ENCODE peak calls at places on chromosomes 7 and 10, in four cellular contexts. R is colonic mucosa, T is HL-60, H is prostate gland. F is an unnamed sample.

GRCh38 chr10:44805461-44806210 is 105.5 kb upstream of the TMEM72 start:
- DNase-seq in R (no peak), H (no peak), T (no peak), F (no peak)

GRCh38 chr10:36441557-36441956 is 683.8 kb upstream of the ANKRD30A start:
- DNase-seq in T (no peak), R (no peak), H (no peak), F (peak)

GRCh38 chr10:26779176-26779860 is 81.4 kb downstream of the ABI1 start:
- DNase-seq in T (no peak), H (no peak), R (peak), F (no peak)

GRCh38 chr10:99784025-99784730 is 1.7 kb downstream of the ABCC2 start:
- DNase-seq in H (no peak), R (no peak), T (no peak), F (peak)

GRCh38 chr10:100997364-100998182 is 2.0 kb upstream of the LZTS2 start:
- DNase-seq in R (peak), T (peak), H (peak), F (peak)

GRCh38 chr7:69630292-69630691 is 32.0 kb downstream of the AUTS2 start:
- DNase-seq in T (no peak), R (no peak), H (no peak), F (peak)

GRCh38 chr7:102320181-102320580 is 33.5 kb downstream of the SH2B2 start:
- DNase-seq in H (no peak), R (no peak), T (no peak), F (no peak)

GRCh38 chr7:45972629-45973312 is 51.7 kb upstream of the IGFBP3 start:
- DNase-seq in H (no peak), R (peak), T (no peak), F (no peak)

GRCh38 chr7:47428052-47428779 is 153.7 kb downstream of the TNS3 start:
- DNase-seq in T (no peak), R (no peak), H (no peak), F (no peak)

GRCh38 chr7:151243411-151244155 is 4.9 kb downstream of the SMARCD3 start:
- DNase-seq in R (no peak), T (no peak), H (no peak), F (no peak)

GRCh38 chr7:123864438-123864837 is 19.5 kb downstream of the HYAL4 start:
- DNase-seq in T (no peak), R (peak), H (no peak), F (no peak)

GRCh38 chr7:134547738-134548054 is 1.2 kb upstream of the AKR1B15 start:
- DNase-seq in H (peak), R (no peak), T (no peak), F (peak)

GRCh38 chr10:131575877-131576276 is 264.4 kb upstream of the TCERG1L start:
- DNase-seq in H (no peak), R (peak), T (no peak), F (no peak)

GRCh38 chr7:130350945-130351663 is 6.5 kb downstream of the CPA5 start:
- DNase-seq in R (no peak), H (no peak), T (no peak), F (no peak)

GRCh38 chr7:40298421-40298820 is 163.6 kb downstream of the SUGCT start:
- DNase-seq in H (no peak), T (no peak), R (no peak), F (peak)

GRCh38 chr10:1579141-1579491 is 158.2 kb downstream of the ADARB2 start:
- DNase-seq in R (no peak), H (no peak), T (no peak), F (no peak)

GRCh38 chr10:122475581-122475980 is 14.2 kb downstream of the HTRA1 start:
- DNase-seq in R (no peak), T (no peak), H (no peak), F (no peak)

GRCh38 chr7:128755816-128756476 is 16.8 kb downstream of the CALU start:
- DNase-seq in H (no peak), R (no peak), T (no peak), F (peak)

GRCh38 chr10:112524637-112525036 is 77.6 kb downstream of the VTI1A start:
- DNase-seq in T (no peak), R (no peak), H (no peak), F (no peak)

GRCh38 chr10:132452651-132453469 is 55.9 kb downstream of the PWWP2B start:
- DNase-seq in H (peak), T (peak), R (peak), F (peak)

GRCh38 chr10:78248651-78249464 is 215.2 kb downstream of the RPS24 start:
- DNase-seq in T (no peak), H (no peak), R (peak), F (peak)

GRCh38 chr7:151808296-151809155 is 68.4 kb downstream of the PRKAG2 start:
- DNase-seq in T (no peak), H (no peak), R (no peak), F (no peak)

GRCh38 chr10:121282264-121282663 is 316.0 kb downstream of the FGFR2 start:
- DNase-seq in H (no peak), T (no peak), R (no peak), F (no peak)

GRCh38 chr10:114000461-114000860 is 43.2 kb upstream of the ADRB1 start:
- DNase-seq in R (no peak), H (no peak), T (no peak), F (no peak)

GRCh38 chr10:121675344-121675743 is 77.1 kb upstream of the FGFR2 start:
- DNase-seq in T (no peak), H (peak), R (no peak), F (no peak)

GRCh38 chr7:157224627-157225026 is 85.9 kb downstream of the UBE3C start:
- DNase-seq in H (no peak), T (no peak), R (no peak), F (peak)

GRCh38 chr10:69449841-69450240 is 1.4 kb upstream of the TSPAN15 start:
- DNase-seq in R (peak), T (no peak), H (no peak), F (peak)

GRCh38 chr10:17237915-17238444 is 9.9 kb downstream of the VIM start:
- DNase-seq in T (no peak), R (no peak), H (no peak), F (peak)

GRCh38 chr7:81769891-81770818 is at the start of gene HGF:
- DNase-seq in H (peak), R (peak), T (peak), F (peak)

GRCh38 chr10:97842658-97843295 is 6.9 kb upstream of the GOLGA7B start:
- DNase-seq in H (no peak), T (no peak), R (no peak), F (peak)
- H3K4me3 ChIP-seq in H (no peak), T (no peak), R (no peak), F (no peak)

DNA sequence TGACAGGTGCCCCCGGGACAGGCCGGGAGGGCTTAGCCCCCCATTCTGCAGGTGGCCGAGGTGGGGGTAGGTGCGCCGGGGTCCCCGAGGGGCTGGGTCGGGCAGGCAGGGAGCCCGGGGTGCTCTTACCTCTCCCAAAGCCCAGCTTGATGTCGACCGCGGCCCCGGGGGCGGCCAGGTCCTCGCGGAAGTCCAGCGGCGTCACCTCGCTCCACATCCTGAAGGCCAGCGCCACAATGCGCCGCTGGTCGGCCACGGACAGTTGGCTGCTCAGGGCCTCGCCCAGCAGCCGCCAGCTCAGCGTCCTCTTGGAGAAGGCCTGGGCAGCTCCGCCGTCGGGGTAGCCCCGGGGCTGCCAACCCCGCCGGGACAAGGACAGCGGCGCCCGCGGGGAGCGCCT is 1.9 kb downstream of the MMP21 start:
- DNase-seq in T (no peak), H (no peak), R (no peak), F (no peak)
- TF ChIP-seq CTCF in T (no peak), H (no peak), R (no peak), F (no peak)

DNA sequence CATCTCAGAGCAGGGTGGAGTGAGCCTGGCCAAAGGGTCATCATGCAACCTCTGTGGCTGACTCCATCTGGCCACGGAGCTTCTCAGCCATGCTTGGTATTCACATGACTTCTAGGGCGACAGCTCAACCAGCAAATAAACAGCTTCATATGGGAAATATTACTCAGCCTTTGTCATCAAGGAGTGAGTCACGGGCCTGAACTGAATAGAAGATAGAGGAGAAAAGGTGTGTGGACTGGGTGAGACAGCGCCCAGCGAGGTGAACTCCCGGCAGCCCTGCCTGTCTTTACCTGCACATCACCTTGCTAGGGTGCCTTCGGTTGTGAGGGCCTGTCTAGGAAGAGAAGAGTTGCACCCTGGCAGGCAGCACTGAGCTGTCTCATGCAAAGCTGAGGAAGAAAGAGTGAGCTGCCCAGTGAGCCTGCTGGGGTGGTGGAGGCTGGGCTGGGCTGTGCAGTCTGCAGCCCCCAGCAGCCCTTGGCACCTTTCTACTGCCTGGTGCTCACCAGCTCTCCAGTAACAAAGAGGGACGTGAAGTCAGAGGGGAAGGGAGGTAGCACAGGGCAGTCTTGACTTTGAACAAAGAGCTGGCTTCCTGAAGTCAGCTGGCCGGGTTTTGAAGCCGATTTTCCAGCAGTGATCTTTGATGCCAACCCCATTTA is 114.2 kb downstream of the EGFR start:
- DNase-seq in T (no peak), H (no peak), R (no peak), F (peak)
- H3K4me3 ChIP-seq in T (no peak), H (no peak), R (no peak), F (no peak)

GRCh38 chr10:73772280-73773151 is 9.3 kb upstream of the CHCHD1 start:
- DNase-seq in H (peak), R (peak), T (peak), F (peak)
- TF ChIP-seq CTCF in H (peak), R (no peak), T (no peak), F (no peak)

GRCh38 chr10:6139470-6139869 is 50.6 kb downstream of the RBM17 start:
- DNase-seq in R (no peak), T (no peak), H (no peak), F (no peak)

GRCh38 chr10:6141296-6142151 is 52.7 kb downstream of the RBM17 start:
- DNase-seq in H (peak), T (no peak), R (no peak), F (peak)

GRCh38 chr10:6140965-6141295 is 52.1 kb downstream of the RBM17 start:
- DNase-seq in H (no peak), T (no peak), R (no peak), F (no peak)

GRCh38 chr10:6138456-6138855 is 49.6 kb downstream of the RBM17 start:
- DNase-seq in T (no peak), R (no peak), H (no peak), F (no peak)

DNA sequence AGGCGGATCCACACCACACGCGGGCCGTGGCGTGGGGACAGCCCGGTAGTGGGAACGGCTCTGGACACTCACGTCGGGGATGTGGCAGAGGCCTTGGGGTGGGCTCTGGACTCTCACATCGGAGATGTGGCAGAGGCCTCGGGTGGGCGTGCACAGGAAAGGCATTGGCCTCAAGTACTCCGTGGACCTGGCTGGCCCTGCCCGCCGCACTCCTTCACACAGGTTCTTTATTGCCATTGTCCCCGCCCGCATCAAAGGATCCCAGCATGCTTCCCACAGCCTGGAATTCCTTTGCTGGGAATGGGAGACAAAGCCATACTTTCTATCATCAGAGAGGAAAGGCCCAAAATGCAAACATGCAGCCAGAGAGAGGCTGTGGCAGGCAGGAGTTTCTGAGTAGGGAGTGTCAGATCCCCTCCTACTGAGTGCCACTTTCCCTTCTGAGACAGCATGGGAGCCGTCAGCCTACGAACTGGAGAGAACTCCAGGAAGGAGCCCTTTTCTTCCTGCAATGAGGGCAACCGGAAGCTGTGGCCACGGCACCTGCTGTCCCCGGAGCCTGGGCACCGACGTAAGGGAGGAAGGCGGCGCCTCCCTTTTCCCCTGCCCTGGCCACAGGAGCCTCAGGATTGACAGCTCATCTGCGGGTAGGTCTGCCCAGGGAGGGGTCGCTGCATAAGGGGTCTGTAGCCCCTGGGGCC is 51.5 kb downstream of the RBM17 start:
- DNase-seq in H (no peak), T (no peak), R (peak), F (no peak)
- H3K4me3 ChIP-seq in H (no peak), T (no peak), R (no peak), F (no peak)

GRCh38 chr7:105488219-105488571 is 33.9 kb downstream of the PUS7 start:
- DNase-seq in H (no peak), T (no peak), R (no peak), F (no peak)
- TF ChIP-seq CTCF in H (no peak), T (no peak), R (no peak), F (no peak)

DNA sequence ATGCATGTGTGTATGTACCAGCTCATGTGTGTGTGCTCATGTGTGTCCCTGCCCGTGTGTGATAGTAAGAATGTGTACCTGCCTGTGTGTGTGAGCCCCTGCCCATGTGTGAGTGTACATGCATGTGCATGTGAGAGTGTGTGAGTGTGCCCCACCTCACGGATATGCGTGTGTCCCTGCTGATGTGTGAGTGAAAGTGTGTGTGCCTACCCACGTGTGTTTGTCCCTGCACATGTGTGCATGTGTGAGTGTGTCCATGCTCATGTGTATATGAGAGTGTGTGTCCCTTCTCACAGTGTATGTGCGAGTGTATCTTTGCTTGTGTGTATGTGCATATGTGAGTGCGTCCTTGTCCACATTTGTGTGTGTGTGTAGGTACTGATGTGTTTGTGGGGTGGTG is 69.6 kb downstream of the CDH23 start:
- DNase-seq in T (no peak), H (no peak), R (no peak), F (no peak)
- H3K4me3 ChIP-seq in T (no peak), H (no peak), R (no peak), F (no peak)

DNA sequence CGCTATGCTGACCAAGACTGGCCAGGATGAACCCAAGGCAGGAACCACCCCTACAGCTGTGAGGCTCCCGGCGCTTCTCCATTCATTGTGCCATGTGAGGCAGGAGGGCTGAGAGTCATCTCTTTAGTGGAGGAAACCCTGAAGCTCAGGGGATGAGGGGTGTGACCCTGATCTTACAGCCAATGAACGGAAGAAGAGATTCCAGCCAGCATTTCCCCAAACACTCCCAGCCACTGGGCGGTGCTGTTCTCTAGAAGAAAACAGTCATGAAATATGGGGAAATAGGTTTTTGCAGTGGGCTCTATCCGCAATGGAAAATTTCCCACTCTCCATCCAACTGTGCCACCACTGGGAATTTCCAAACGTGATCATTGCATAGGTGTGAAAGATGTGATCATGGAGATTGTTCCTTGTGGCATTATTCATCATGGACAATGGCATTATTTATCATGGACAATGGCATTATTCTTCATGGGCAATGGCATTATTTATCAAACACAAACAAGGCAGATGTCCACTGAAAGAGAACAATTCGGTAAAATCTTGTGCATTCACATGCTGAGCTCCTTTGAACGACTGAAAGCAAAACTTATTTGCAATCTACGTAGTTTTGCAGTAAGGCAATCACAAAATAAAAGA is 14.0 kb upstream of the SLC18A2 start:
- DNase-seq in R (peak), H (no peak), T (no peak), F (peak)
- TF ChIP-seq CTCF in R (peak), H (peak), T (peak), F (peak)

DNA sequence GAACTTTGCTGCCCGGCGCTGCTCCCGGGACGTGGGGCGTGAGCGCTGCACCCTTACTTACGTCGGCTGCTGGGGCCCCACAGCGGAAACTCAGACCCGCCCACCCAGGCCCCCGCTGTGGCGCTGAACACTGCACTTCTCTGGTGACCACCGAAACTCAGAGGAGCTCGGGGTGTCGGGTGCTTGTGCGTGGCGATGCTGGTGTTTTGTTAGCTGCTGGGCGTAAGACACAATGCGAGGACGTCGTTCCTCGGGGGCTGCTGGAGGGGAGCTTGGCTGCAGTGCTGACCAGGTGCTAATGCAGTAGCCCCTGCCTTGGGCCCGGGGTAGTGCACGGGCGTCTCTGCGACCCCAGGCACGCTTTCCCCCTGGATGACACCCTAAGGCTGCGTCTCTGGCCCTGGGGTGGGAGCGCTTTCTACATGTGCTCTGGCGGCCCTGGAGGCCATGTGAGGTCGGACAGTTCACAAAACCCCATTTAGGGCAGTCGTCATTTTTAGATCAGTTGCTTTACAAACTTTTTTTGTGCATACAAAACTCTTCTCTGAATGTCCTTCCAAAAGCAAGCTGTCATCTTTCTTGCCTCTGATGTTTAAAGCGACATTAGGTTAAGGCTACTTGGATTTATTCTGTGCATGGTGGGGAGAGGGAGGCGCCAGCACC is 5.7 kb downstream of the MAFK start:
- DNase-seq in R (no peak), H (no peak), T (no peak), F (no peak)
- H3K4me3 ChIP-seq in R (peak), H (peak), T (no peak), F (no peak)